ENCODE peak calls at places on chromosomes 6 and 20, in eight cellular contexts. M, Z, E, P, Q, R, F and C are unnamed samples.

GRCh38 chr20:23105193-23105592 is 19.1 kb upstream of the CD93 start:
- DNase-seq in M (no peak), E (no peak), F (no peak), Z (no peak), P (no peak), Q (no peak), R (no peak), C (no peak)

GRCh38 chr6:98254624-98255023 is 579.8 kb upstream of the POU3F2 start:
- DNase-seq in Z (no peak), M (no peak), E (no peak), Q (no peak), F (no peak), R (no peak), P (no peak), C (no peak)

GRCh38 chr20:54026300-54027064 is 43.9 kb downstream of the BCAS1 start:
- DNase-seq in E (no peak), M (no peak), P (no peak), F (no peak), Z (no peak), R (no peak), Q (no peak), C (no peak)

GRCh38 chr6:5398530-5398929 is 137.2 kb downstream of the FARS2 start:
- DNase-seq in E (no peak), P (peak), R (no peak), Z (no peak), F (peak), M (peak), Q (no peak), C (no peak)

GRCh38 chr6:95087394-95088097 is 489.8 kb upstream of the MANEA start:
- DNase-seq in P (no peak), Q (no peak), Z (peak), M (no peak), E (no peak), F (no peak), R (no peak), C (no peak)

GRCh38 chr20:46119028-46119546 is 973 bp downstream of the CD40 start:
- DNase-seq in E (no peak), F (peak), Z (no peak), Q (no peak), P (peak), R (no peak), M (no peak), C (no peak)

GRCh38 chr6:129936329-129937165 is 75.4 kb upstream of the TMEM244 start:
- DNase-seq in R (peak), Q (no peak), M (no peak), P (peak), F (peak), Z (peak), E (peak), C (peak)

GRCh38 chr6:158649289-158650143 is at the start of gene SYTL3:
- DNase-seq in E (no peak), M (no peak), Q (no peak), Z (peak), F (peak), R (no peak), P (peak), C (no peak)

GRCh38 chr6:116564921-116565872 is 6.1 kb upstream of the RWDD1 start:
- DNase-seq in Z (peak), Q (peak), E (no peak), M (no peak), F (no peak), R (no peak), P (no peak), C (no peak)

GRCh38 chr6:160685762-160686450 is 16.1 kb upstream of the PLG start:
- DNase-seq in F (no peak), Z (no peak), R (no peak), P (no peak), Q (no peak), E (no peak), M (no peak), C (no peak)

GRCh38 chr6:15082708-15083107 is 163.2 kb upstream of the JARID2 start:
- DNase-seq in E (no peak), Q (no peak), R (no peak), Z (no peak), M (no peak), F (no peak), P (no peak), C (no peak)

GRCh38 chr6:21615504-21615903 is 22.0 kb downstream of the SOX4 start:
- DNase-seq in F (no peak), P (no peak), M (no peak), R (no peak), E (no peak), Q (no peak), Z (no peak), C (no peak)

GRCh38 chr6:169971171-169971861 is 219.9 kb downstream of the ERMARD start:
- DNase-seq in E (no peak), F (no peak), R (peak), Q (peak), P (no peak), Z (no peak), M (no peak), C (no peak)

GRCh38 chr6:166496460-166496859 is 90.0 kb downstream of the RAMACL start:
- DNase-seq in R (no peak), M (no peak), Q (no peak), Z (no peak), E (no peak), P (no peak), F (no peak), C (no peak)

GRCh38 chr20:2889797-2890196 is 16.5 kb downstream of the PTPRA start:
- DNase-seq in E (no peak), M (no peak), R (no peak), F (no peak), P (no peak), Z (no peak), Q (no peak), C (no peak)

GRCh38 chr6:49336514-49337131 is 126.4 kb downstream of the MMUT start:
- DNase-seq in F (peak), P (peak), E (no peak), M (no peak), Q (no peak), Z (no peak), R (no peak), C (no peak)

GRCh38 chr6:53325785-53326184 is 23.0 kb downstream of the ELOVL5 start:
- DNase-seq in M (no peak), P (no peak), E (no peak), R (no peak), F (no peak), Q (no peak), Z (peak), C (no peak)

GRCh38 chr6:43093361-43094289 is 17.5 kb downstream of the PTK7 start:
- DNase-seq in R (peak), F (no peak), Z (peak), Q (no peak), M (no peak), E (peak), P (no peak), C (peak)

GRCh38 chr6:5095236-5095635 is 10.1 kb downstream of the PPP1R3G start:
- DNase-seq in Q (no peak), M (no peak), R (no peak), E (no peak), Z (no peak), F (no peak), P (peak), C (no peak)

GRCh38 chr6:129209355-129209754 is 326.4 kb downstream of the LAMA2 start:
- DNase-seq in M (peak), F (no peak), P (no peak), E (no peak), Q (no peak), Z (no peak), R (no peak), C (no peak)

GRCh38 chr20:31606928-31607639 is 2.0 kb downstream of the ID1 start:
- DNase-seq in Q (peak), E (no peak), F (no peak), P (peak), M (no peak), R (peak), Z (no peak), C (no peak)